ENCODE peak calls at places on chromosomes 1 and 21, in nine cellular contexts. M, T, B, C, H, R, Q, Y and Z are unnamed samples.

GRCh38 chr1:24058671-24059455 is 53.1 kb downstream of the MYOM3 start:
- DNase-seq in Q (no peak), B (no peak), Y (peak; percentile 12), T (no peak), M (no peak), C (no peak), H (no peak), R (no peak), Z (no peak)

GRCh38 chr1:31571340-31572295 is 4.7 kb upstream of the TINAGL1 start:
- DNase-seq in Q (no peak), C (peak; percentile 54), T (no peak), H (no peak), Y (no peak), M (no peak), B (no peak), R (no peak), Z (no peak)

GRCh38 chr1:152218762-152219436 is 5.1 kb downstream of the HRNR start:
- DNase-seq in Q (no peak), M (no peak), R (no peak), Y (no peak), T (no peak), H (no peak), C (no peak), B (no peak), Z (no peak)

GRCh38 chr1:173448945-173449344 is 28.2 kb upstream of the PRDX6 start:
- DNase-seq in R (no peak), B (no peak), H (no peak), C (no peak), M (no peak), Y (no peak), Q (no peak), T (no peak), Z (no peak)

GRCh38 chr1:1359668-1360468 is 1.5 kb upstream of the MXRA8 start:
- DNase-seq in M (peak; percentile 91), B (no peak), R (peak; percentile 80), Y (peak; percentile 57), Q (no peak), C (no peak), T (no peak), H (no peak), Z (peak; percentile 80)

GRCh38 chr1:220432408-220432807 is 95.5 kb upstream of the MARK1 start:
- DNase-seq in Q (no peak), T (no peak), B (no peak), Y (no peak), R (no peak), C (no peak), M (peak; percentile 36), H (no peak), Z (no peak)

GRCh38 chr1:20483833-20484525 is 2.0 kb downstream of the CAMK2N1 start:
- DNase-seq in R (no peak), M (no peak), H (no peak), Q (no peak), C (no peak), Y (peak; percentile 37), T (peak; percentile 32), B (peak; percentile 42), Z (peak; percentile 35)

GRCh38 chr21:45739218-45740087 is 95.9 kb downstream of the PCBP3 start:
- DNase-seq in T (no peak), B (no peak), R (no peak), M (no peak), Y (no peak), C (no peak), H (no peak), Q (no peak), Z (no peak)

GRCh38 chr1:81758213-81758612 is 42.5 kb upstream of the ADGRL2 start:
- DNase-seq in T (no peak), C (no peak), B (no peak), Y (peak; percentile 7), Q (no peak), M (peak; percentile 15), H (no peak), R (no peak), Z (peak; percentile 8)

GRCh38 chr21:32726742-32727477 is 903 bp downstream of the SYNJ1 start:
- DNase-seq in Q (peak; percentile 7), C (no peak), T (peak; percentile 42), H (no peak), Y (peak; percentile 28), M (peak; percentile 28), B (peak; percentile 6), R (no peak), Z (peak; percentile 26)

GRCh38 chr21:36589352-36589971 is 109.5 kb upstream of the SIM2 start:
- DNase-seq in C (no peak), Q (peak; percentile 27), M (peak; percentile 64), B (no peak), Y (peak; percentile 56), R (peak; percentile 32), T (peak; percentile 32), H (no peak), Z (no peak)

GRCh38 chr1:212944209-212944901 is 6.0 kb upstream of the VASH2 start:
- DNase-seq in B (no peak), M (no peak), Q (no peak), T (no peak), C (no peak), R (no peak), H (no peak), Y (no peak), Z (no peak)

DNA sequence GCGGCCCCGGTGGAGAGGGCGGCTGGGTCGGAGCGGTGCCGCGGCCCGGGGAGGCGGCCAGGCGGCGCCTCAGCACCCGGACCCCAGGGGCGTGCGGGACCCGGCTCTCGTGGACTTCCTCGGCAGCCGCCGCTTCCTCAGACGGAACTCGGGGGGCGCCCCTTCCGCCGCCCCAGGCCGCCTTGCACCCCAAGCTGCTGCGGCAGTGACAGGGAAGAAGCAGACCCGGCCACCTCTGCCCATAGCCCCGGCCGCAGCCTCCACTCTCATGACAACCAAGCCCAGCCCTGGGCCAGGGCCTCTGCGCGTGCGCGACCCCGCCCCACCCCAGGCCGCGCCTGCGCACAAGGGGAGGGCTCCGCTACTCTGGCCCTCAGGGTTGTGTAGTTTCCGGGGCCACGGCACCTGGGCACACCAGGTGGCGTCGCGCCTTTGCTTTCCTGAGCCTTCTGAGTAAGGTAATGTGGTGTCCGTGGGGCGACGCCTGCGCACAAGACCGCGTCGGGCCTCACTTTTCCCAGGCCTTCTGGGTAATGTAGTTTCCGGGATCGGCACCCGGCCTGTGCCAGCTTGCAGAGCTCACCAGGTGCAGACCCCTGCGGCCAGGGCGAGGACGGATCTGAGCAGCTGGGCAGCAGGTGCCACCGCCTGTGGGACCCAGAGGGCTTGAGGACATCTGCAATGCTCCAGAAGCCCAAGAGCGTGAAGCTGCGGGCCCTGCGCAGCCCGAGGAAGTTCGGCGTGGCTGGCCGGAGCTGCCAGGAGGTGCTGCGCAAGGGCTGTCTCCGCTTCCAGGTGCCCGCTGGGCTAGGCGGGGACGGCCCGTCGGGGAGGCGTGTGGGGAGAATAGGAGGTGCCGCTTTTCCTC is at the start of the genes CEP104 and DFFB:
- DNase-seq in R (peak; percentile 30), Y (peak; percentile 86), T (peak; percentile 97), Q (peak; percentile 66), B (peak; percentile 83), H (peak; percentile 95), C (peak; percentile 98), M (peak; percentile 69), Z (peak; percentile 90)
- TF ChIP-seq CTCF in R (no peak), Y (no peak), T (peak; percentile 33), Q (no peak), B (no peak), H (peak; percentile 47), C (no peak), M (no peak), Z (no peak)

DNA sequence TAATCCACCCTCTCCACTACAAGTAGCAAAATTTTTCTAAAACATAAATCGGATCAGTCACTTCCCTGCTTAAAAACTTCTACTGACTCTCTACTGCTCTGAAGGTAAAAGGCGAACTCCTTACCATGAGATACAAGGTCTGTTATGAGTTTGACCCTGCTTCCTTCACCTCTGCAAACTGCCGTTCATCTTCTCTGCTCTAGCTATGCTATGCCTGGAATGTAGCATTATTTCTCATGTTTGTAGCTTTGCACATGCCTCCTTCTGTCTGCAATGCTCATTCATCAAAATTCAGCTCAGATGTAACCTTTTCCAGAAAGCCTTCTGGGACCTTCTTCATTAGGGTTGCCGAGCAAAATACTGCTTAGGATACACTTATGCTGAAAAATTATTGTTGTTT is 30.8 kb downstream of the RPL5 start:
- DNase-seq in M (no peak), Q (no peak), C (no peak), H (no peak), B (no peak), T (no peak), Y (no peak), R (no peak), Z (no peak)
- TF ChIP-seq CTCF in M (no peak), Q (no peak), C (no peak), H (no peak), B (no peak), T (no peak), Y (no peak), R (no peak), Z (no peak)

DNA sequence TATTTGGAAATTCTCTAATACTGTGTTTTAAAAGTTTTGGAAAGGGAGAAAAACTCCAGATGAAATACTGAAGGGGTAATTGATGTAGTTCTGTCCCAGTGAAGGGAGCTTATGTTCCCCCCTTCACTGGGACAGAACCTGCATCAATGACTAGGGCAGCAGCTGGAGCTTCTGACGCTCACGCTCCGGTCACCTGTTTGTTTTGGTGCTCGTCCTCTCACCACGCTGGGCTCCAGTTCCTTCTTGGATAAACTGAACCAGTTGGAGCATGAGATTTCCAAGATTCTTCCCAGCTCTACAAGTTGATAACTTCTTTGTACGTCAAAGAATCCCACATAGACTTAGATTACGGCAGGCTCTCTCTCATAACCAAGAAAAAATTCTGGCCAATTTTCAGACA is 51.4 kb upstream of the HNRNPU start:
- DNase-seq in H (no peak), Y (no peak), T (no peak), C (no peak), R (no peak), M (no peak), Q (no peak), B (no peak), Z (no peak)
- TF ChIP-seq CTCF in H (no peak), Y (no peak), T (no peak), C (no peak), R (no peak), M (no peak), Q (no peak), B (no peak), Z (no peak)

DNA sequence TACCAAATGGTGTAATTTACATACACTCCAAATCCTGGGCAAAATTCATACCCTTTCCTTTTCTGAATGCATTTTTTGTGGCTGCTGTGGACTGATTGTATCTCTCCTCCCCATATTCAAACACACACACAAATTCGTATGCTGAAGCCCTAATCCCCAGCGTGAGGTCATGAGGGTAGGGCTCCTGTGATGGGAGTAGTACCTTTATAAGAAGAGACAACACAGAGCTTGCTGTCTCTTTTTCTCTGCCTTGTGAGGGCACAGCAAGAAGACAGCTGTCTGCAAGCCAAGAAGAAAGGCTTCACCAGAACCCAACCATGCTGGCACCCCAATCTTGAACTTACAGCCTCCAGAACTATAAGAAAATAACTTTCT is 24.4 kb downstream of the DUSP10 start:
- DNase-seq in T (no peak), R (no peak), B (no peak), Q (no peak), Y (no peak), C (no peak), H (no peak), M (no peak), Z (no peak)
- TF ChIP-seq CTCF in T (no peak), R (no peak), B (no peak), Q (no peak), Y (no peak), C (no peak), H (no peak), M (no peak), Z (no peak)